ENCODE peak calls at places on chromosomes 7 and 10, in five cellular contexts. J, Z, W, X and H are unnamed samples.
A peak's percentile ranks its signal among the peaks of the same experiment; 100 is the strongest.

GRCh38 chr10:52615756-52616419 is 156.7 kb downstream of the MBL2 start:
- DNase-seq in J (no peak), X (no peak), Z (peak; percentile 39), W (no peak), H (no peak)

GRCh38 chr10:101441539-101442455 is 87.8 kb downstream of the BTRC start:
- DNase-seq in W (no peak), Z (peak; percentile 65), J (peak; percentile 7), X (peak; percentile 68), H (peak; percentile 88)

GRCh38 chr7:32616625-32617024 is 121.3 kb downstream of the AVL9 start:
- DNase-seq in J (peak; percentile 54), X (no peak), W (no peak), Z (peak; percentile 82), H (peak; percentile 80)

GRCh38 chr10:3856593-3856992 is 71.6 kb upstream of the KLF6 start:
- DNase-seq in J (no peak), W (no peak), X (no peak), Z (no peak), H (no peak)

GRCh38 chr10:44724415-44725174 is 186.5 kb upstream of the TMEM72 start:
- DNase-seq in W (no peak), Z (peak; percentile 54), X (no peak), J (no peak), H (peak; percentile 26)

GRCh38 chr10:132167041-132167674 is 19.6 kb upstream of the DPYSL4 start:
- DNase-seq in J (no peak), W (no peak), Z (no peak), X (no peak), H (no peak)

GRCh38 chr7:155942226-155942950 is 130.1 kb upstream of the SHH start:
- DNase-seq in W (no peak), J (no peak), Z (no peak), X (no peak), H (no peak)

GRCh38 chr7:1056006-1056784 is 11.8 kb downstream of the GPR146 start:
- DNase-seq in W (peak; percentile 41), X (no peak), Z (no peak), J (peak; percentile 74), H (no peak)

GRCh38 chr7:127870231-127870907 is 160.9 kb downstream of the LRRC4 start:
- DNase-seq in X (no peak), W (no peak), J (no peak), Z (no peak), H (no peak)

GRCh38 chr7:155066417-155066950 is 3.6 kb upstream of the HTR5A start:
- DNase-seq in J (no peak), Z (peak; percentile 56), W (peak; percentile 74), X (no peak), H (peak; percentile 15)

GRCh38 chr7:90931996-90932912 is 332.0 kb upstream of the FZD1 start:
- DNase-seq in Z (peak; percentile 25), X (no peak), J (no peak), W (no peak), H (peak; percentile 17)

GRCh38 chr10:6275022-6275997 is 72.6 kb downstream of the PFKFB3 start:
- DNase-seq in Z (peak; percentile 97), X (peak; percentile 57), J (peak; percentile 94), W (peak; percentile 40), H (peak; percentile 96)

GRCh38 chr10:44961931-44962750 is 2.5 kb downstream of the RASSF4 start:
- DNase-seq in W (no peak), X (no peak), Z (no peak), J (no peak), H (no peak)

GRCh38 chr10:91316486-91316885 is 93.7 kb upstream of the HECTD2 start:
- DNase-seq in W (no peak), J (no peak), Z (no peak), X (no peak), H (no peak)

GRCh38 chr10:69650589-69651261 is 20.7 kb downstream of the FAM241B start:
- DNase-seq in Z (peak; percentile 53), W (no peak), X (no peak), J (no peak), H (no peak)

GRCh38 chr10:80382989-80383388 is 25.4 kb upstream of the PRXL2A start:
- DNase-seq in X (peak; percentile 52), W (no peak), Z (peak; percentile 40), J (peak; percentile 60), H (peak; percentile 46)

GRCh38 chr7:83876593-83876992 is 227.7 kb upstream of the SEMA3E start:
- DNase-seq in J (no peak), W (no peak), Z (peak; percentile 59), X (no peak), H (peak; percentile 30)

GRCh38 chr7:23261843-23262452 is 15.4 kb downstream of the GPNMB start:
- DNase-seq in Z (peak; percentile 65), J (peak; percentile 61), X (peak; percentile 77), W (peak; percentile 41), H (peak; percentile 70)

GRCh38 chr10:44981172-44982113 is 2.8 kb upstream of the DEPP1 start:
- DNase-seq in Z (peak; percentile 93), J (peak; percentile 65), X (no peak), W (peak; percentile 68), H (peak; percentile 89)

GRCh38 chr7:94375167-94375566 is 19.5 kb upstream of the COL1A2 start:
- DNase-seq in Z (peak; percentile 97), W (no peak), X (no peak), J (no peak), H (peak; percentile 98)

GRCh38 chr10:30088178-30088577 is 28.8 kb upstream of the JCAD start:
- DNase-seq in W (no peak), J (no peak), Z (peak; percentile 49), X (no peak), H (no peak)

GRCh38 chr10:130999376-131000202 is 311.9 kb downstream of the TCERG1L start:
- DNase-seq in W (no peak), Z (no peak), X (no peak), J (no peak), H (no peak)

GRCh38 chr10:113454341-113455061 is 98.4 kb upstream of the HABP2 start:
- DNase-seq in W (peak; percentile 59), X (peak; percentile 58), Z (peak; percentile 35), J (peak; percentile 16), H (peak; percentile 58)

GRCh38 chr10:61063035-61063434 is 119.0 kb upstream of the RHOBTB1 start:
- DNase-seq in W (no peak), Z (peak; percentile 37), X (peak; percentile 63), J (no peak), H (no peak)

GRCh38 chr10:78770167-78771090 is 298.3 kb upstream of the ZMIZ1 start:
- DNase-seq in X (no peak), Z (no peak), J (no peak), W (no peak), H (no peak)

GRCh38 chr7:158824028-158824427 is 5.3 kb downstream of the ESYT2 start:
- DNase-seq in Z (no peak), X (no peak), J (no peak), W (no peak), H (no peak)

GRCh38 chr10:3068201-3068967 is 1.0 kb downstream of the PFKP start:
- DNase-seq in X (peak; percentile 76), Z (peak; percentile 77), J (peak; percentile 38), W (peak; percentile 47), H (peak; percentile 68)

GRCh38 chr7:7620224-7620623 is 20.3 kb upstream of the UMAD1 start:
- DNase-seq in Z (no peak), X (no peak), J (no peak), W (no peak), H (no peak)

GRCh38 chr7:158555034-158555520 is 32.5 kb downstream of the PTPRN2 start:
- DNase-seq in J (no peak), Z (no peak), X (no peak), W (no peak), H (no peak)

GRCh38 chr10:13348216-13349017 is at the start of gene SEPHS1:
- DNase-seq in W (peak; percentile 83), Z (peak; percentile 79), X (peak; percentile 92), J (peak; percentile 78), H (peak; percentile 86)

DNA sequence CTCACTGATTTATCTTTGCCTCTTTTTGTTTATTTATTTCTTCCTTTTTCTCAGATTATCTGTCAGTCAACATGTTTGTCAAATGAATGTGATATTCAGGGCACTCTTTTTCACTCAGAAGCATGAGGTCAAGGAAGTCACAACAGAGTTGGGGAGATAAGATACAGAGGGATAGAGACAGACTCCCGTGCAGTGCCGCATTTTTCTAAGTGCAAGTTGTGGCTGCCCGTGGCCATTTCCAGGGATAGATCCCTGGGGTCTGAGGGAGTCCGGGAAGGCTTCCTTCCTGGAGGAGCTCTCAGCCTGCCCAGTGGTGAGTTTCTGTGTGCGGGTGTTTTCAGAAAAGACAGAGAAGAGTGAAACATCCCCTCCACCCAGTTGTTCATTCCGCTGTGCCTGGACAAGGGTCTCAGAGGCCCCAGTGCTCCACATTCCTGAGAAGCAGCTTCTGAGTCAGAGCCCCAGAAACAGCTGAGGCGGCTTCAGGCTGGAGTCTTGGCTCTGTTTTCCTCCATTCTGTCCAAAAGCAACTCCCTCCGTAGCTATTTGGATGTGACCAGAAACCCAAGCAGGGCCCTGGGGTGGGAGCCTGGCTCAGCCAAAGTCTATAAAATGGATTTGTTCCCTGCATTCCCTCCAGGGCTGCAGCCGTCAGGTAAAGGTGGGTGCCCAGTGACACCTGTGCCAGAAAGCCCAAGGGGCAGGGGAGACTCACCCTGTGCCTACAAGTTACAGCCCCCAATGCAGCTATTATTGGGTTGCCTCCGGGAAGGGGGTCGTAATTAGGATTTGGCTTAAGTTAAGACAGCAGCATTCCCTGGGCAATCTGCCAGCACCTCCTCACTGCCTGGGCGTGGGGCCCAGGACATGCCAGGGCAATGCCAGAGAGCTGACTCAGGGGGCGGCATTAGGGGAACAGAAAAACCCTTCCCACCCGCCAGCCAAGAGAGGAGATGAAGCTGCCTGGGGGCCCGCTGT is 13.0 kb upstream of the CAMK2G start:
- DNase-seq in W (peak; percentile 83), X (no peak), Z (peak; percentile 94), J (peak; percentile 97), H (no peak)
- H3K4me3 ChIP-seq in W (no peak overlapping the region), X (no peak overlapping the region), Z (no peak overlapping the region), J (peak overlapping the region; percentile 43), H (no peak overlapping the region)

GRCh38 chr10:125955766-125956165 is 59.4 kb downstream of the FANK1 start:
- DNase-seq in W (no peak), X (no peak), J (no peak), Z (no peak), H (no peak)

GRCh38 chr10:125962200-125962599 is 65.8 kb downstream of the FANK1 start:
- DNase-seq in X (no peak), Z (no peak), W (no peak), J (no peak), H (no peak)

GRCh38 chr10:125964558-125964957 is 68.2 kb downstream of the FANK1 start:
- DNase-seq in W (no peak), X (no peak), J (no peak), Z (no peak), H (no peak)

GRCh38 chr10:125967533-125967932 is 71.2 kb downstream of the FANK1 start:
- DNase-seq in X (no peak), Z (no peak), J (no peak), W (no peak), H (no peak)

GRCh38 chr10:125961743-125962142 is 65.4 kb downstream of the FANK1 start:
- DNase-seq in W (no peak), J (no peak), Z (no peak), X (no peak), H (no peak)
- TF ChIP-seq CTCF in W (no peak), J (no peak), Z (no peak), X (no peak), H (no peak)

GRCh38 chr7:134882481-134882880 is 103.0 kb downstream of the CALD1 start:
- DNase-seq in X (peak; percentile 36), J (no peak), W (no peak), Z (no peak), H (no peak)
- H3K4me3 ChIP-seq in X (no peak overlapping the region), J (no peak overlapping the region), W (no peak overlapping the region), Z (no peak overlapping the region), H (no peak overlapping the region)

GRCh38 chr7:77903597-77903996 is 105.0 kb downstream of the PHTF2 start:
- DNase-seq in J (no peak), W (no peak), X (peak; percentile 35), Z (no peak), H (no peak)
- TF ChIP-seq CTCF in J (peak; percentile 28), W (no peak), X (peak; percentile 48), Z (no peak), H (peak; percentile 20)